ENCODE peak calls at places on chromosomes 3 and 15, in four cellular contexts. O is AG09319, M is heart right ventricle, A is adrenal gland. J is an unnamed sample.

GRCh38 chr3:15011174-15011573 is 53.9 kb downstream of the MRPS25 start:
- DNase-seq in O (no peak), M (no peak), A (no peak), J (no peak)

GRCh38 chr15:75446146-75446545 is 5.3 kb downstream of the SIN3A start:
- DNase-seq in A (no peak), M (no peak), O (no peak), J (no peak)

GRCh38 chr15:30926161-30926560 is 22.4 kb downstream of the FAN1 start:
- DNase-seq in M (no peak), A (no peak), O (no peak), J (no peak)

GRCh38 chr3:128942161-128942952 is 51.5 kb downstream of the CFAP92 start:
- DNase-seq in O (no peak), A (no peak), M (no peak), J (no peak)

GRCh38 chr3:136818191-136818850 is 605 bp upstream of the SLC35G2 start:
- DNase-seq in O (peak), A (peak), M (peak), J (no peak)

GRCh38 chr3:40975711-40976121 is 223.6 kb upstream of the CTNNB1 start:
- DNase-seq in M (no peak), O (no peak), A (no peak), J (no peak)

GRCh38 chr15:100167884-100168375 is 173.8 kb downstream of the ADAMTS17 start:
- DNase-seq in A (no peak), O (no peak), M (peak), J (no peak)

GRCh38 chr15:77851696-77852095 is 219.0 kb upstream of the LINGO1 start:
- DNase-seq in O (no peak), A (no peak), M (no peak), J (no peak)

GRCh38 chr15:82137261-82137660 is 91.4 kb upstream of the MEX3B start:
- DNase-seq in A (no peak), M (no peak), O (no peak), J (no peak)

GRCh38 chr15:70281811-70282307 is 184.1 kb upstream of the TLE3 start:
- DNase-seq in A (peak), O (no peak), M (no peak), J (no peak)

GRCh38 chr15:48103647-48104046 is 17.1 kb upstream of the SLC24A5 start:
- DNase-seq in O (no peak), M (no peak), A (no peak), J (no peak)

GRCh38 chr3:112514527-112515128 is 15.4 kb upstream of the BTLA start:
- DNase-seq in O (no peak), M (no peak), A (no peak), J (no peak)

GRCh38 chr3:65497846-65498245 is 540.9 kb downstream of the MAGI1 start:
- DNase-seq in A (no peak), O (no peak), M (no peak), J (no peak)

GRCh38 chr3:14525685-14526631 is 14.2 kb downstream of the GRIP2 start:
- DNase-seq in M (no peak), A (peak), O (no peak), J (peak)

GRCh38 chr3:42502429-42503250 is at the start of gene VIPR1:
- DNase-seq in A (peak), O (no peak), M (peak), J (no peak)

GRCh38 chr15:74320358-74321247 is 46.8 kb downstream of the CYP11A1 start:
- DNase-seq in O (no peak), M (peak), A (peak), J (no peak)

GRCh38 chr3:55454611-55455010 is 32.5 kb downstream of the WNT5A start:
- DNase-seq in O (no peak), A (no peak), M (no peak), J (no peak)

GRCh38 chr3:28667646-28668376 is 319.2 kb upstream of the AZI2 start:
- DNase-seq in M (peak), O (peak), A (peak), J (peak)

GRCh38 chr15:74438696-74439316 is 5.0 kb upstream of the SEMA7A start:
- DNase-seq in O (peak), A (peak), M (peak), J (no peak)

GRCh38 chr3:44861412-44862220 is at the start of gene TMEM42:
- DNase-seq in M (peak), A (peak), O (peak), J (peak)

GRCh38 chr3:156675744-156676466 is 1.5 kb downstream of the TIPARP start:
- DNase-seq in M (peak), A (peak), O (no peak), J (no peak)

GRCh38 chr3:177470200-177470941 is 273.1 kb upstream of the TBL1XR1 start:
- DNase-seq in O (no peak), M (no peak), A (no peak), J (no peak)

GRCh38 chr3:3119393-3119851 is 7.3 kb upstream of the TRNT1 start:
- DNase-seq in M (no peak), O (no peak), A (no peak), J (no peak)

GRCh38 chr3:137263982-137264777 is 306.4 kb downstream of the IL20RB start:
- DNase-seq in A (no peak), M (peak), O (no peak), J (no peak)

GRCh38 chr3:55461896-55462295 is 25.2 kb downstream of the WNT5A start:
- DNase-seq in M (no peak), O (no peak), A (no peak), J (no peak)

GRCh38 chr3:65348596-65348995 is 660.8 kb upstream of the ADAMTS9 start:
- DNase-seq in M (no peak), O (peak), A (no peak), J (peak)

GRCh38 chr3:168847293-168847883 is 751.7 kb upstream of the GOLIM4 start:
- DNase-seq in O (peak), M (no peak), A (no peak), J (no peak)

GRCh38 chr3:155876537-155876936 is 6.1 kb downstream of the GMPS start:
- DNase-seq in M (no peak), O (no peak), A (no peak), J (no peak)

GRCh38 chr3:21920431-21920830 is 169.4 kb upstream of the ZNF385D start:
- DNase-seq in O (peak), M (no peak), A (no peak), J (peak)

GRCh38 chr3:184815046-184815930 is 3.3 kb downstream of the VPS8 start:
- DNase-seq in A (no peak), M (no peak), O (peak), J (peak)

GRCh38 chr15:74034206-74034755 is 39.8 kb downstream of the PML start:
- DNase-seq in M (no peak), A (no peak), O (no peak), J (no peak)

GRCh38 chr15:28979208-28979891 is 93.6 kb downstream of the APBA2 start:
- DNase-seq in O (no peak), M (no peak), A (no peak), J (no peak)

GRCh38 chr15:66841953-66842681 is 140.1 kb downstream of the SMAD6 start:
- DNase-seq in O (peak), M (peak), A (peak), J (peak)

GRCh38 chr3:99971761-99972160 is 142.5 kb downstream of the FILIP1L start:
- DNase-seq in M (no peak), A (no peak), O (no peak), J (no peak)

GRCh38 chr3:140499114-140499757 is 178.6 kb upstream of the TRIM42 start:
- DNase-seq in O (no peak), A (peak), M (no peak), J (no peak)
- TF ChIP-seq CTCF in O (peak), A (peak), M (peak), J (no peak)

GRCh38 chr15:89472785-89473256 is 23.6 kb downstream of the RHCG start:
- DNase-seq in O (peak), M (no peak), A (peak), J (no peak)
- TF ChIP-seq CTCF in O (peak), M (peak), A (peak), J (peak)

GRCh38 chr3:122560680-122561079 is 3.4 kb downstream of the PARP9 start:
- DNase-seq in M (no peak), A (peak), O (no peak), J (no peak)
- TF ChIP-seq CTCF in M (peak), A (peak), O (peak), J (peak)

DNA sequence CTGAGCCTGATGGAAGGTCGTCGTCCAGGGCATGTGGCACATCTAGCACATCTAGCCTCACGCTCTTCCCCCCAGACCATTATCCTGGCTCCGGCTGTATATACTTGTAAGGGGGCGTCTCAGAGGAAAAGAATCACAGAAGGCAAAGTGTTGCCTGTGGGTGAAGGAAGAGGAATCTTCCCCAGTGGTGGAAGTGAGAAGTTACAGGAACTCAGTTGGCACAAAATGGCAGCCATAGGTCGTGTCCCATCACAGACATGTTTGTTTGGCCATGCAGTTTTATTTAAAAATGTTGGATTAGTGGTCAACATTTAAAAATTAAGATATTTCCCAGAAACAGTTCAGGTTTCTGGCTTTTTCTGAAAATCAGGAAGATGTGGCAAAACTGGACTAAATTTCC is 13.6 kb downstream of the GALNT15 start:
- DNase-seq in A (no peak), M (no peak), O (no peak), J (no peak)
- TF ChIP-seq CTCF in A (no peak), M (no peak), O (no peak), J (no peak)

GRCh38 chr15:57924536-57924935 is 141.0 kb downstream of the ALDH1A2 start:
- DNase-seq in O (no peak), A (no peak), M (no peak), J (no peak)

GRCh38 chr15:57921371-57921770 is 144.1 kb downstream of the ALDH1A2 start:
- DNase-seq in A (no peak), M (no peak), O (no peak), J (no peak)

GRCh38 chr15:57923750-57924149 is 141.8 kb downstream of the ALDH1A2 start:
- DNase-seq in A (no peak), O (no peak), M (no peak), J (no peak)

GRCh38 chr15:57923311-57923710 is 142.2 kb downstream of the ALDH1A2 start:
- DNase-seq in M (no peak), O (no peak), A (no peak), J (no peak)

DNA sequence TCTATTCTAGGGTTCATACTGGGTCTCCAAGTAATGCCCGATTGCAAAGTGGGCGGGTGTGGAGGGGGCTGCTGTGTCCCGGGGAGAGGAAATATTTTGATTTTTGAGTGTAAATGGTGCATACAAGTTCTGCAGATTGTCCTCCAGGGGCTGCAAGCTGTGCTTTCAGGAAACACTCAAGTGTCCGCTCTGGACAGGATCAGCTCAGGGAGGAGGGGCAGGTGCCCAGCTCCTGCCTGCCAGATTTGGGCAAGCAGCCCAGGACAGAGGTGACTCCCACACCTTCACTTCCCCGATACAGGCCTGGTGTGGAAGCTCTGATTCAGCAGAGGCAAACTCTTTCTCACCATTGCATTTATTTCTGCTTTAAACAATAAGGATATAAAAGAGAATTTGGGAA is 142.7 kb downstream of the ALDH1A2 start:
- DNase-seq in O (no peak), A (no peak), M (peak), J (no peak)
- TF ChIP-seq CTCF in O (no peak), A (no peak), M (peak), J (no peak)

GRCh38 chr3:171829841-171830559 is 13.1 kb upstream of the TMEM212 start:
- DNase-seq in M (peak), A (peak), O (no peak), J (no peak)
- TF ChIP-seq CTCF in M (peak), A (peak), O (peak), J (peak)

DNA sequence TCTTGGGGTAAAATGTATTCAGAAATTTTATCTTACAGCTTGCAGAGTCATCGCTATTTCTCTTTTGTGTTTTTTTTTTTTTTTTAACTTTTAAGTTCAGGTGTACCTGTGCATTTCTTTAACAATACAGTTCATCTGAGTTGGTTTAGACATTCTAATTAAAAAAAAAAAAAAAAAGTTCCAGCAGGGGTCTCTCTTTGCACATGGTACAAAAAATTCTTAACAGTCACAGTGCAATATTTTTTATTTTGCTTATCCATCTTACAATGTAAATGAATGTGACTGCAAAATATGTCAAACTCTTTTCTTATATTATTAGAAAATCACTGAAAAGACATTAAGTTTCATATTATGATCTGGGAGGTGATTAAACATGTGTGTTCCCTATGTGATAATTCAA is 47.5 kb upstream of the SLC9A9 start:
- DNase-seq in M (no peak), O (no peak), A (no peak), J (no peak)
- TF ChIP-seq CTCF in M (peak), O (peak), A (no peak), J (no peak)

GRCh38 chr3:139203752-139204151 is 140.1 kb upstream of the MRPS22 start:
- DNase-seq in A (no peak), O (no peak), M (no peak), J (no peak)

GRCh38 chr3:139204756-139205155 is 139.1 kb upstream of the MRPS22 start:
- DNase-seq in O (no peak), M (no peak), A (no peak), J (no peak)

GRCh38 chr3:139202959-139203349 is 140.9 kb upstream of the MRPS22 start:
- DNase-seq in A (no peak), M (no peak), O (no peak), J (no peak)

GRCh38 chr3:139201446-139202225 is 142.2 kb upstream of the MRPS22 start:
- DNase-seq in A (no peak), M (no peak), O (no peak), J (no peak)

GRCh38 chr3:139202226-139202958 is 141.4 kb upstream of the MRPS22 start:
- DNase-seq in O (no peak), A (no peak), M (no peak), J (no peak)
- TF ChIP-seq CTCF in O (no peak), A (no peak), M (peak), J (no peak)